ENCODE peak calls at places on chromosomes 16 and 17, in seven cellular contexts. U is SK-MEL-5; E is amniotic stem cell; D is GM06990; Y is psoas muscle; R is activated CD4-positive, alpha-beta T cell treated with anti-CD3 and anti-CD28 coated beads for 1 hour; A is Calu3. H is an unnamed sample.

GRCh38 chr16:73743665-73744496 is 552.7 kb upstream of the PSMD7 start:
- DNase-seq in E (no peak), Y (no peak), U (peak), A (no peak), D (no peak), R (no peak), H (no peak)

GRCh38 chr17:80959330-80960036 is 32.2 kb upstream of the CHMP6 start:
- DNase-seq in E (peak), Y (peak), D (peak), R (no peak), U (no peak), A (no peak), H (no peak)

GRCh38 chr17:43356999-43357398 is 41.8 kb upstream of the ARL4D start:
- DNase-seq in R (no peak), U (no peak), Y (peak), E (peak), A (peak), D (no peak), H (no peak)

GRCh38 chr16:27286446-27286845 is 17.9 kb upstream of the NSMCE1 start:
- DNase-seq in A (peak), Y (no peak), R (no peak), E (peak), D (no peak), U (no peak), H (no peak)

GRCh38 chr16:83933885-83934683 is 19.0 kb upstream of the OSGIN1 start:
- DNase-seq in R (no peak), D (no peak), Y (no peak), E (no peak), A (no peak), U (no peak), H (no peak)

GRCh38 chr17:43907425-43907981 is at the start of gene MPP2:
- DNase-seq in D (peak), Y (peak), E (peak), U (peak), R (peak), A (peak), H (no peak)

GRCh38 chr16:67177743-67178699 is 5.7 kb downstream of the MATCAP1 start:
- DNase-seq in E (no peak), R (no peak), A (peak), U (peak), D (peak), Y (peak), H (no peak)

GRCh38 chr17:39069114-39069756 is 82.2 kb downstream of the PLXDC1 start:
- DNase-seq in U (peak), Y (no peak), R (no peak), D (no peak), E (no peak), A (peak), H (no peak)

GRCh38 chr16:75584108-75584507 is 17.9 kb downstream of the GABARAPL2 start:
- DNase-seq in A (no peak), E (no peak), D (peak), R (no peak), Y (no peak), U (no peak), H (no peak)

GRCh38 chr17:67491009-67491677 is 114.1 kb downstream of the PITPNC1 start:
- DNase-seq in D (no peak), A (peak), E (peak), U (peak), R (no peak), Y (peak), H (no peak)

GRCh38 chr17:81097943-81098308 is 63.0 kb downstream of the BAIAP2 start:
- DNase-seq in E (peak), U (no peak), Y (peak), A (peak), D (no peak), R (no peak), H (no peak)

GRCh38 chr17:13545941-13546340 is 55.8 kb downstream of the HS3ST3A1 start:
- DNase-seq in Y (no peak), U (no peak), D (no peak), A (no peak), R (no peak), E (no peak), H (no peak)

GRCh38 chr16:57834936-57835335 is 32.6 kb upstream of the KIFC3 start:
- DNase-seq in E (no peak), A (no peak), D (no peak), R (no peak), Y (no peak), U (peak), H (no peak)